ENCODE peak calls at places on chromosomes 1 and 21, in ten cellular contexts. D is T-helper 9 cell, H is NCI-H1694 treated with DMSO at 0.1 percent for 48 hours, G is NCI-H1092 treated with DMSO at 0.1 percent for 48 hours, T is astrocyte of the spinal cord, X is HuH-7.5, J is astrocyte of the cerebellum, M is EL, I is neural progenitor cell, L is stromal cell of bone marrow. B is an unnamed sample.

GRCh38 chr1:55479970-55480369 is 264.8 kb upstream of the USP24 start:
- DNase-seq in L (no peak), I (no peak), G (no peak), X (no peak), H (no peak), J (no peak), M (no peak), D (no peak), T (no peak), B (no peak)

GRCh38 chr1:184118051-184118450 is 66.5 kb downstream of the TSEN15 start:
- DNase-seq in T (peak; percentile 90), D (no peak), G (no peak), I (no peak), L (peak; percentile 93), J (peak; percentile 49), H (no peak), X (no peak), M (peak; percentile 94), B (no peak)

GRCh38 chr1:217482356-217483102 is 148.4 kb downstream of the GPATCH2 start:
- DNase-seq in H (no peak), I (no peak), G (no peak), T (peak; percentile 86), D (no peak), M (peak; percentile 80), J (peak; percentile 73), L (peak; percentile 72), X (no peak), B (no peak)

GRCh38 chr1:90823686-90824085 is 106.6 kb upstream of the BARHL2 start:
- DNase-seq in H (no peak), D (no peak), M (no peak), J (no peak), T (no peak), G (no peak), X (no peak), L (no peak), I (no peak), B (no peak)

GRCh38 chr1:159823401-159823800 is 3.3 kb upstream of the SLAMF8 start:
- DNase-seq in J (no peak), D (no peak), H (peak; percentile 96), L (no peak), G (no peak), M (no peak), X (no peak), I (peak; percentile 62), T (no peak), B (no peak)

GRCh38 chr1:67534627-67535065 is 104.4 kb upstream of the SERBP1 start:
- DNase-seq in L (no peak), G (peak; percentile 21), H (no peak), J (no peak), M (peak; percentile 50), I (no peak), T (peak; percentile 52), D (no peak), X (no peak), B (no peak)

GRCh38 chr1:30670195-30671060 is 53.0 kb downstream of the MATN1 start:
- DNase-seq in L (peak; percentile 88), M (peak; percentile 74), I (no peak), G (no peak), D (no peak), J (no peak), T (no peak), H (no peak), X (no peak), B (no peak)

GRCh38 chr21:46146856-46147255 is 8.5 kb downstream of the FTCD start:
- DNase-seq in J (no peak), I (no peak), D (no peak), G (no peak), H (no peak), L (no peak), X (no peak), T (no peak), M (no peak), B (no peak)

GRCh38 chr1:115506523-115507255 is 135.1 kb upstream of the VANGL1 start:
- DNase-seq in I (no peak), M (no peak), T (no peak), L (no peak), G (no peak), D (no peak), J (no peak), H (no peak), X (no peak), B (no peak)

GRCh38 chr1:231606712-231607111 is 19.9 kb upstream of the DISC1 start:
- DNase-seq in D (no peak), L (no peak), J (no peak), X (no peak), M (peak; percentile 37), G (no peak), H (no peak), T (no peak), I (no peak), B (no peak)

GRCh38 chr1:224454337-224455055 is 19.9 kb upstream of the WDR26 start:
- DNase-seq in T (no peak), H (no peak), D (no peak), M (no peak), J (no peak), X (peak; percentile 18), I (no peak), G (no peak), L (no peak), B (no peak)

GRCh38 chr1:201719812-201720521 is 109.0 kb upstream of the IPO9 start:
- DNase-seq in D (no peak), M (peak; percentile 37), J (peak; percentile 84), I (peak; percentile 78), G (no peak), H (peak; percentile 59), T (peak; percentile 86), L (peak; percentile 77), X (no peak), B (no peak)

GRCh38 chr1:182377175-182377574 is 14.4 kb downstream of the GLUL start:
- DNase-seq in M (no peak), T (no peak), G (no peak), H (no peak), L (no peak), J (no peak), X (no peak), D (no peak), I (no peak), B (no peak)

GRCh38 chr21:18114735-18115134 is 129.9 kb upstream of the CHODL start:
- DNase-seq in D (no peak), M (no peak), T (no peak), I (no peak), G (no peak), L (no peak), H (no peak), J (no peak), X (no peak), B (no peak)

GRCh38 chr1:17826165-17826488 is 71.0 kb downstream of the ACTL8 start:
- DNase-seq in H (no peak), L (peak; percentile 9), T (no peak), G (no peak), J (no peak), X (peak; percentile 49), I (peak; percentile 74), D (no peak), M (peak; percentile 49), B (no peak)

GRCh38 chr1:29497395-29498125 is 261.2 kb downstream of the PTPRU start:
- DNase-seq in H (no peak), I (no peak), X (no peak), M (no peak), G (no peak), D (no peak), L (no peak), T (no peak), J (no peak), B (no peak)

GRCh38 chr1:203048555-203049051 is 22.3 kb downstream of the PPFIA4 start:
- DNase-seq in M (no peak), G (peak; percentile 38), I (peak; percentile 81), X (no peak), J (no peak), T (no peak), H (peak; percentile 88), D (no peak), L (no peak), B (no peak)